ENCODE peak calls at places on chromosome X, in five cellular contexts. One of them, this sample, is unnamed.

GRCh38 chrX:136130931-136131843 is 16.1 kb upstream of the FHL1 start:
- DNase-seq in left ventricle myocardium superior: no peak
- DNase-seq in NAMALWA: no peak
- DNase-seq in mesendoderm: no peak
- DNase-seq in fibroblast of lung: peak
- DNase-seq in this sample: no peak

GRCh38 chrX:15524417-15524816 is 23.8 kb downstream of the BMX start:
- DNase-seq in mesendoderm: no peak
- DNase-seq in NAMALWA: no peak
- DNase-seq in fibroblast of lung: peak
- DNase-seq in left ventricle myocardium superior: no peak
- DNase-seq in this sample: no peak

GRCh38 chrX:119698835-119699234 is 5.9 kb upstream of the SEPTIN6 start:
- DNase-seq in left ventricle myocardium superior: no peak
- DNase-seq in fibroblast of lung: peak
- DNase-seq in mesendoderm: peak
- DNase-seq in NAMALWA: peak
- DNase-seq in this sample: peak

GRCh38 chrX:155874571-155875244 is 6.4 kb upstream of the VAMP7 start:
- DNase-seq in NAMALWA: no peak
- DNase-seq in mesendoderm: no peak
- DNase-seq in left ventricle myocardium superior: no peak
- DNase-seq in fibroblast of lung: no peak
- DNase-seq in this sample: no peak

GRCh38 chrX:31199770-31200114 is 127.9 kb upstream of the FTHL17 start:
- DNase-seq in fibroblast of lung: no peak
- DNase-seq in mesendoderm: no peak
- DNase-seq in left ventricle myocardium superior: no peak
- DNase-seq in NAMALWA: no peak
- DNase-seq in this sample: no peak

GRCh38 chrX:56796641-56797395 is 67.8 kb downstream of the NBDY start:
- DNase-seq in mesendoderm: no peak
- DNase-seq in fibroblast of lung: no peak
- DNase-seq in NAMALWA: no peak
- DNase-seq in left ventricle myocardium superior: no peak
- DNase-seq in this sample: no peak

GRCh38 chrX:51459125-51459524 is 37.3 kb downstream of the NUDT11 start:
- DNase-seq in left ventricle myocardium superior: no peak
- DNase-seq in mesendoderm: peak
- DNase-seq in fibroblast of lung: peak
- DNase-seq in NAMALWA: peak
- DNase-seq in this sample: no peak

GRCh38 chrX:114970806-114971205 is 46.6 kb downstream of the IL13RA2 start:
- DNase-seq in left ventricle myocardium superior: no peak
- DNase-seq in NAMALWA: no peak
- DNase-seq in fibroblast of lung: no peak
- DNase-seq in mesendoderm: no peak
- DNase-seq in this sample: no peak

GRCh38 chrX:9851890-9852289 is 65.7 kb downstream of the SHROOM2 start:
- DNase-seq in mesendoderm: peak
- DNase-seq in NAMALWA: no peak
- DNase-seq in left ventricle myocardium superior: no peak
- DNase-seq in fibroblast of lung: no peak
- DNase-seq in this sample: no peak

GRCh38 chrX:79259073-79259689 is 108.0 kb downstream of the ITM2A start:
- DNase-seq in NAMALWA: peak
- DNase-seq in left ventricle myocardium superior: no peak
- DNase-seq in fibroblast of lung: no peak
- DNase-seq in mesendoderm: no peak
- DNase-seq in this sample: peak

GRCh38 chrX:133258481-133258880 is 40.3 kb upstream of the TFDP3 start:
- DNase-seq in NAMALWA: no peak
- DNase-seq in mesendoderm: no peak
- DNase-seq in left ventricle myocardium superior: no peak
- DNase-seq in fibroblast of lung: peak
- DNase-seq in this sample: no peak

GRCh38 chrX:71666240-71667223 is 814 bp upstream of the LOC101059915 start:
- DNase-seq in mesendoderm: peak
- DNase-seq in left ventricle myocardium superior: no peak
- DNase-seq in fibroblast of lung: no peak
- DNase-seq in NAMALWA: no peak
- DNase-seq in this sample: no peak

GRCh38 chrX:118156953-118157608 is 40.5 kb upstream of the KLHL13 start:
- DNase-seq in mesendoderm: peak
- DNase-seq in left ventricle myocardium superior: no peak
- DNase-seq in fibroblast of lung: no peak
- DNase-seq in NAMALWA: no peak
- DNase-seq in this sample: peak

GRCh38 chrX:9848718-9849481 is 62.7 kb downstream of the SHROOM2 start:
- DNase-seq in fibroblast of lung: no peak
- DNase-seq in NAMALWA: no peak
- DNase-seq in left ventricle myocardium superior: no peak
- DNase-seq in mesendoderm: no peak
- DNase-seq in this sample: no peak

GRCh38 chrX:49174723-49175122 is 3.0 kb downstream of the PLP2 start:
- DNase-seq in NAMALWA: no peak
- DNase-seq in fibroblast of lung: no peak
- DNase-seq in mesendoderm: peak
- DNase-seq in left ventricle myocardium superior: no peak
- DNase-seq in this sample: no peak

GRCh38 chrX:46255066-46255465 is 290.2 kb downstream of the ZNF674 start:
- DNase-seq in fibroblast of lung: no peak
- DNase-seq in left ventricle myocardium superior: no peak
- DNase-seq in NAMALWA: no peak
- DNase-seq in mesendoderm: no peak
- DNase-seq in this sample: no peak

GRCh38 chrX:42420431-42420830 is 357.5 kb downstream of the PPP1R2C start:
- DNase-seq in left ventricle myocardium superior: no peak
- DNase-seq in mesendoderm: no peak
- DNase-seq in NAMALWA: no peak
- DNase-seq in fibroblast of lung: no peak
- DNase-seq in this sample: no peak

GRCh38 chrX:112785323-112785722 is 55.3 kb downstream of the AMOT start:
- DNase-seq in mesendoderm: no peak
- DNase-seq in fibroblast of lung: no peak
- DNase-seq in NAMALWA: no peak
- DNase-seq in left ventricle myocardium superior: no peak
- DNase-seq in this sample: no peak

GRCh38 chrX:1093586-1094538 is 118.6 kb downstream of the CRLF2 start:
- DNase-seq in left ventricle myocardium superior: no peak
- DNase-seq in mesendoderm: no peak
- DNase-seq in fibroblast of lung: no peak
- DNase-seq in NAMALWA: no peak
- DNase-seq in this sample: no peak

GRCh38 chrX:68835468-68835867 is 6.6 kb downstream of the EFNB1 start:
- DNase-seq in NAMALWA: no peak
- DNase-seq in fibroblast of lung: no peak
- DNase-seq in left ventricle myocardium superior: no peak
- DNase-seq in mesendoderm: no peak
- DNase-seq in this sample: no peak

GRCh38 chrX:133229361-133229760 is 11.2 kb upstream of the TFDP3 start:
- DNase-seq in mesendoderm: no peak
- DNase-seq in fibroblast of lung: peak
- DNase-seq in NAMALWA: no peak
- DNase-seq in left ventricle myocardium superior: no peak
- DNase-seq in this sample: no peak

GRCh38 chrX:10725071-10725470 is 104.7 kb upstream of the MID1 start:
- DNase-seq in fibroblast of lung: no peak
- DNase-seq in NAMALWA: peak
- DNase-seq in mesendoderm: peak
- DNase-seq in left ventricle myocardium superior: no peak
- DNase-seq in this sample: no peak

GRCh38 chrX:103175944-103176753 is 38.8 kb upstream of the BEX4 start:
- DNase-seq in fibroblast of lung: peak
- DNase-seq in left ventricle myocardium superior: peak
- DNase-seq in NAMALWA: peak
- DNase-seq in mesendoderm: peak
- DNase-seq in this sample: peak

GRCh38 chrX:311156-312129 is 7.2 kb downstream of the GTPBP6 start:
- DNase-seq in fibroblast of lung: no peak
- DNase-seq in left ventricle myocardium superior: peak
- DNase-seq in NAMALWA: no peak
- DNase-seq in mesendoderm: no peak
- DNase-seq in this sample: no peak

GRCh38 chrX:68842781-68843581 is 14.2 kb downstream of the EFNB1 start:
- DNase-seq in mesendoderm: no peak
- DNase-seq in NAMALWA: no peak
- DNase-seq in left ventricle myocardium superior: no peak
- DNase-seq in fibroblast of lung: peak
- DNase-seq in this sample: peak

GRCh38 chrX:72038016-72038415 is 93.7 kb downstream of the RTL5 start:
- DNase-seq in mesendoderm: no peak
- DNase-seq in left ventricle myocardium superior: no peak
- DNase-seq in fibroblast of lung: no peak
- DNase-seq in NAMALWA: no peak
- DNase-seq in this sample: no peak

GRCh38 chrX:63680423-63680822 is 104.6 kb downstream of the ARHGEF9 start:
- DNase-seq in left ventricle myocardium superior: no peak
- DNase-seq in NAMALWA: no peak
- DNase-seq in fibroblast of lung: no peak
- DNase-seq in mesendoderm: no peak
- DNase-seq in this sample: no peak

GRCh38 chrX:31547416-31547815 is 475.6 kb upstream of the FTHL17 start:
- DNase-seq in mesendoderm: no peak
- DNase-seq in NAMALWA: no peak
- DNase-seq in left ventricle myocardium superior: no peak
- DNase-seq in fibroblast of lung: peak
- DNase-seq in this sample: no peak

GRCh38 chrX:56563231-56564116 is at the start of gene UBQLN2:
- DNase-seq in NAMALWA: peak
- DNase-seq in mesendoderm: peak
- DNase-seq in left ventricle myocardium superior: peak
- DNase-seq in fibroblast of lung: peak
- DNase-seq in this sample: peak

GRCh38 chrX:46796574-46797191 is 37.8 kb upstream of the SLC9A7 start:
- DNase-seq in mesendoderm: peak
- DNase-seq in left ventricle myocardium superior: peak
- DNase-seq in fibroblast of lung: peak
- DNase-seq in NAMALWA: peak
- DNase-seq in this sample: peak

GRCh38 chrX:115650916-115651315 is 89.9 kb downstream of the PLS3 start:
- DNase-seq in fibroblast of lung: peak
- DNase-seq in mesendoderm: peak
- DNase-seq in left ventricle myocardium superior: peak
- DNase-seq in NAMALWA: peak
- DNase-seq in this sample: peak

This sample was measured in Kasumi-1.